ENCODE peak calls at places on chromosome 7, in four cellular contexts. H, Y, V and J are unnamed samples.

GRCh38 chr7:121932768-121933167 is 59.8 kb downstream of the PTPRZ1 start:
- DNase-seq in Y (no peak), H (no peak), V (no peak), J (no peak)

GRCh38 chr7:42181566-42181965 is 55.4 kb downstream of the GLI3 start:
- DNase-seq in Y (no peak), V (no peak), H (no peak), J (no peak)

GRCh38 chr7:39663263-39663662 is 39.9 kb downstream of the RALA start:
- DNase-seq in V (no peak), H (no peak), Y (no peak), J (no peak)

GRCh38 chr7:41188163-41189130 is 514.4 kb downstream of the INHBA start:
- DNase-seq in V (no peak), Y (no peak), H (no peak), J (no peak)

GRCh38 chr7:128209229-128210035 is 31.6 kb upstream of the LEP start:
- DNase-seq in Y (peak; percentile 93), V (peak; percentile 93), H (peak; percentile 63), J (peak; percentile 66)

GRCh38 chr7:131527462-131527861 is 29.0 kb downstream of the PODXL start:
- DNase-seq in Y (no peak), H (no peak), V (no peak), J (no peak)

GRCh38 chr7:101243786-101244384 is 996 bp downstream of the FIS1 start:
- DNase-seq in H (no peak), Y (peak; percentile 85), V (peak; percentile 95), J (no peak)

GRCh38 chr7:38217672-38218071 is 39.6 kb downstream of the STARD3NL start:
- DNase-seq in Y (no peak), V (no peak), H (no peak), J (no peak)

GRCh38 chr7:35983585-35983984 is 169.5 kb upstream of the EEPD1 start:
- DNase-seq in Y (no peak), H (no peak), V (no peak), J (no peak)

GRCh38 chr7:142110638-142111037 is 880 bp upstream of the MGAM2 start:
- DNase-seq in Y (no peak), V (no peak), H (no peak), J (peak; percentile 2)

GRCh38 chr7:120170849-120171248 is 102.1 kb upstream of the KCND2 start:
- DNase-seq in Y (no peak), V (no peak), H (no peak), J (no peak)

GRCh38 chr7:17095951-17096350 is 202.5 kb upstream of the AHR start:
- DNase-seq in Y (no peak), H (no peak), V (no peak), J (no peak)

GRCh38 chr7:111658546-111658945 is 96.3 kb upstream of the IMMP2L start:
- DNase-seq in H (no peak), V (no peak), Y (no peak), J (no peak)

GRCh38 chr7:157250605-157251228 is 86.1 kb upstream of the DNAJB6 start:
- DNase-seq in Y (peak; percentile 82), H (peak; percentile 53), V (peak; percentile 78), J (peak; percentile 61)

GRCh38 chr7:44194069-44194468 is 4.8 kb upstream of the GCK start:
- DNase-seq in H (no peak), V (no peak), Y (no peak), J (no peak)

GRCh38 chr7:159140170-159140910 is 4.3 kb downstream of the VIPR2 start:
- DNase-seq in Y (no peak), V (no peak), H (no peak), J (no peak)

GRCh38 chr7:104926189-104926904 is 87.7 kb upstream of the KMT2E start:
- DNase-seq in V (no peak), H (no peak), Y (no peak), J (no peak)

GRCh38 chr7:99455874-99456273 is 10.1 kb downstream of the ATP5MF start:
- DNase-seq in H (no peak), V (peak; percentile 24), Y (no peak), J (no peak)

GRCh38 chr7:25529320-25529719 is 301.0 kb upstream of the NPVF start:
- DNase-seq in H (no peak), Y (no peak), V (no peak), J (no peak)

GRCh38 chr7:130226333-130226732 is 18.7 kb downstream of the SSMEM1 start:
- DNase-seq in V (no peak), Y (no peak), H (no peak), J (no peak)

GRCh38 chr7:27098493-27099223 is 2.9 kb upstream of the HOXA1 start:
- DNase-seq in V (no peak), H (no peak), Y (no peak), J (no peak)

GRCh38 chr7:12550956-12551355 is 19.6 kb upstream of the SCIN start:
- DNase-seq in H (no peak), Y (no peak), V (no peak), J (no peak)

GRCh38 chr7:7799138-7799537 is 80.7 kb upstream of the RPA3 start:
- DNase-seq in V (peak; percentile 61), Y (no peak), H (no peak), J (no peak)

GRCh38 chr7:30169585-30169978 is 34.8 kb downstream of the MTURN start:
- DNase-seq in Y (no peak), H (no peak), V (no peak), J (no peak)
- TF ChIP-seq JUND in Y (no peak), H (no peak), V (no peak), J (no peak)

GRCh38 chr7:107119376-107120100 is 49.3 kb upstream of the HBP1 start:
- DNase-seq in Y (no peak), H (no peak), V (no peak), J (no peak)

GRCh38 chr7:107122483-107122882 is 46.3 kb upstream of the HBP1 start:
- DNase-seq in V (no peak), Y (no peak), H (no peak), J (no peak)

GRCh38 chr7:107115114-107115513 is 53.7 kb upstream of the HBP1 start:
- DNase-seq in H (no peak), Y (no peak), V (no peak), J (no peak)

GRCh38 chr7:107115762-107116540 is 52.9 kb upstream of the HBP1 start:
- DNase-seq in Y (no peak), H (no peak), V (no peak), J (no peak)

GRCh38 chr7:107118109-107118900 is 50.5 kb upstream of the HBP1 start:
- DNase-seq in V (no peak), Y (no peak), H (no peak), J (no peak)
- TF ChIP-seq ELF1 in V (no peak), Y (no peak), H (no peak), J (no peak)

DNA sequence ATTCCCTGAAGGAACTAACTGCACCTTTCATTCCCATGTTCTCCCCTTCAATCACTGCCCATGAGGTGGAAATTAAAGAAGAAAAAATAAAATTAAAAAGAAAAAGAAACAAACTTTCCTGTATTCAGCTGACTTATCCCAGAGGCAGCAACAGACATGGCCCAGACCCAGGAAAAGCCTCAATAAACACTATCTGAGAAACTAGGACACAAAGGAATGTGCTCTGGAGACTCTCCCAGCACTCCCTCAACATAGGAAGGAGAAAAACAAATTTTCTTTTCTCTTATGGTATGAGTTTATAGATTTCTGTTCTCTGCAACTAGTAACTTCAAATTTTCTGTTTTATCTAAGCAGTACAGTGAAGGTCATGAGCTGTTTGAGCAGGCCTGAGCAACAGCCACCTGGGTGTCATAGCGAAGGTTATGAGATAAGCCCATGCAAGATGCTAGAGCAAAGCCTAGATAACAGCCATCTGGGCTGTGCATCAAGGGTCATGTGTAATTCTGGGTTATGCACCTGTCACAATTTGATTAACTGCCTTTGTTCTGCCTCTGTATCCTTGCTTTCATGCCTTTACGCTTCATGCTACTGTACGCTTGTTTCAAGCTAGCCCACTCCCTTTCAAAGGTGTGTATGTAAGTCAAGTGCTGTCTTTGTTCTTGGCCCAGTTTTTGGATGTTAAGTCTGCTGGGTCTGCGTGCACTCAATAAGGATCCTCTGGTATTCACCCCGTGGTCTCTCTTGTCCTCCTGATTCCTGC is 11.0 kb upstream of the OR6B1 start:
- DNase-seq in Y (no peak), V (no peak), H (no peak), J (no peak)
- TF ChIP-seq JUND in Y (no peak), V (no peak), H (no peak), J (no peak)

GRCh38 chr7:106346167-106346677 is 61.4 kb upstream of the NAMPT start:
- DNase-seq in V (no peak), H (no peak), Y (no peak), J (no peak)

GRCh38 chr7:106347229-106347833 is 62.5 kb upstream of the NAMPT start:
- DNase-seq in H (no peak), V (no peak), Y (no peak), J (no peak)

GRCh38 chr7:106345421-106346166 is 60.8 kb upstream of the NAMPT start:
- DNase-seq in Y (no peak), V (no peak), H (no peak), J (no peak)

GRCh38 chr7:106348231-106348630 is 63.4 kb upstream of the NAMPT start:
- DNase-seq in H (no peak), Y (no peak), V (no peak), J (no peak)

GRCh38 chr7:106346678-106347217 is 62.0 kb upstream of the NAMPT start:
- DNase-seq in H (peak; percentile 96), Y (no peak), V (no peak), J (no peak)
- TF ChIP-seq ELF1 in H (no peak), Y (no peak), V (no peak), J (no peak)

DNA sequence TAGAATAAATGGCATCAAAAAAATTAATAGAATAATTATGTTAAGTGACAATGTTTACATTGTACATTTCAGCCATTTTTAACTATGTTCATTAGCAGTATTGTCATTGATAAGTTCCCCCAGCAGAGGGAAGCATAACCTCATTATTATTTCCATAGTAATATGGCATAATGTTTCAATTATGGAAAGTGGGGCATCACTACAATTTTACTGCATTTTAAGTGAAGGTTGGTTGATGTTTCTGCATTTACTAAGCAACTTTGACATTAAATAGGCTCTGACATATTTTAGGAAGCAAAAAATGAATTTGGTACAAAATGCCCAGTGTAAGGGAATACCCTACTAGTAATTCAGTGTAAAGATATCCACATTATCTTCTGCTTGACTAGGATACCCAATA is 218.3 kb downstream of the SEMA3A start:
- DNase-seq in V (peak; percentile 57), H (no peak), Y (peak; percentile 19), J (peak; percentile 22)
- TF ChIP-seq JUND in V (no peak), H (no peak), Y (no peak), J (no peak)

DNA sequence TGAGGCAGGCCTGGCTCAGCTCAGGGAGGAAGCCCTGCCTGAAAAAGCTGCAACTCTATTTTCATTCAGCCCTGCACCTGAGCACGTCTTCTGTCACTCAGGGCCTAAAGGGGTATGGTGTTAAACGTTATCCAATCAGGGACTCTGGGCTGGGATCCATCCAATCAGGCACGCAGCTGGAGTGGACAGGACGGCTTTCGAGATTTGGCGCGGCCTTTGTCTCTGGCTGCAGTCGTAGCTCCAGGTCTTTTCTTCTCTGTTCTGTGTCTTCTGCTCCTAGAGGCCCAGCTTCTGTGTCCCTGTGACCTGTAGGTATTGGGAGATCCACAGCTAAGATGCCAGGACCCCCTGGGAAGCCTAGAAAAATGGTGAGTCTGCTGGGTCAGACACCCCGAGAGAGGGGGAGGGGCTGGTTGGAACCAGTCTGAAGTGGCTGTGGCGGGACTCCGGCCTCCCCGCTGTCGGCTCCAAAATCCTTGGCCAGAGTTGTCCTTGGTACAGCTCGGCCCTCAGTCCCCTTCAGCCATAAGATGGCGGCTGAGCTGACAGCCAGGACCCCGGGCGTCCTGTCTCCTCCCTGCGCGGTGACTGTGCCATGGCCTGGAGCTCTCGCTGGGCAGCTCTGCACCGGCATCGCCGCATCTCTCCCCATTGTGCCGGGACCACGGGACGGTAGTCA is 11.7 kb upstream of the ZNF680 start:
- DNase-seq in Y (no peak), V (peak; percentile 93), H (no peak), J (no peak)
- TF ChIP-seq ELF1 in Y (no peak), V (no peak), H (no peak), J (no peak)

GRCh38 chr7:2714636-2715035 is 26.6 kb downstream of the AMZ1 start:
- DNase-seq in Y (no peak), V (no peak), H (no peak), J (no peak)
- TF ChIP-seq JUND in Y (no peak), V (no peak), H (no peak), J (no peak)